ENCODE peak calls at places on chromosomes 6 and 20, in four cellular contexts. W is K562, F is HepG2, Q is SK-N-SH. H is an unnamed sample.

GRCh38 chr20:63124092-63124781 is 91.7 kb downstream of the YTHDF1 start:
- DNase-seq in W (no peak), F (no peak), Q (no peak), H (no peak)

GRCh38 chr20:63058696-63059335 is 52.1 kb upstream of the BHLHE23 start:
- DNase-seq in W (no peak), F (no peak), Q (no peak), H (no peak)

GRCh38 chr20:9344080-9344920 is 170.1 kb upstream of the LAMP5 start:
- DNase-seq in W (no peak), F (no peak), Q (no peak), H (no peak)

GRCh38 chr6:46848684-46849360 is 55.6 kb downstream of the MEP1A start:
- DNase-seq in W (peak), F (peak), Q (peak), H (no peak)

GRCh38 chr20:16541226-16541625 is 32.0 kb downstream of the KIF16B start:
- DNase-seq in W (no peak), F (no peak), Q (no peak), H (no peak)

GRCh38 chr6:32371803-32372202 is at the start of gene TSBP1:
- DNase-seq in W (no peak), F (no peak), Q (no peak), H (no peak)

GRCh38 chr20:61316351-61316750 is 64.3 kb downstream of the CDH4 start:
- DNase-seq in W (no peak), F (no peak), Q (no peak), H (no peak)

GRCh38 chr6:20211037-20211940 is 980 bp downstream of the MBOAT1 start:
- DNase-seq in W (peak), F (no peak), Q (no peak), H (no peak)

GRCh38 chr6:28758046-28758817 is 165.6 kb downstream of the TRIM27 start:
- DNase-seq in W (peak), F (peak), Q (no peak), H (no peak)

DNA sequence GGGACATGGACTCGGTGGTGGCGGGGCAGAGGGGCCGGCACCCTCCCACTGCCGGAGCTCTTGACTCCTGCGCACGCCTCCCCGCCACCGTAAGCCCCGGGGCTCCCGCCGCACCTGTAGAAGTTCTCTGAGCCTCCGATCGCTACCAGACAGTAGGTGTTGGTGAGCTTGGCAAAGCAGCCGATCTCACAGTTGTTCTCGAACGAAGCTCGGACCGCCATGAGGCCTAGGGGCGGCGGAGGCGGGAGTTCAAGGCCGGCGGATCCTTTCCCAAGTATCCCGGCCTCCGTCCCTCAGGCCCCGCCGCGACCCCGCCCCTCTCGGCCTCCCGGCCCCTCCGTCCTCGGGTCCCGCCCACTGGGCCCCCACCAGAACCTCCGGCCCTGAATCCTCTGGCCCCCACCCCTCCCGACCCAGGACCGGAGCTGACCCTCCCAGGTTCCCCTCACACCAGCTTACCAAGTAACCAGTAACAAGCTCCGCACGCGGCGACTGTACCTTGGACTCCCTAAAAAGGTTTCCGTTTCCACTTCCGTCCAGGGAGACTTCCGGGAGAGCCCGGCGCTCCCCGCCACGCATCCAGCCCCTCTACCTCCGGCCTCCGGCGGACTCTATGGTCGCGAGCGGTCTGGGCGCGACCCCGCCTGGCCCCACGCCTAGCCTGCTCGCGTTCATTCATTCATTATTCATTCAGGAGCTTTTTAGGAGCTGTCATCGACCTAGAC is at the start of gene EIF6:
- DNase-seq in W (peak), F (peak), Q (peak), H (peak)
- TF ChIP-seq JUND in W (no peak), F (peak), Q (no peak), H (no peak)

GRCh38 chr6:108666656-108667260 is 106.0 kb downstream of the FOXO3 start:
- DNase-seq in W (no peak), F (no peak), Q (no peak), H (no peak)
- TF ChIP-seq SMC3 in W (no peak), F (no peak), Q (no peak), H (no peak)

GRCh38 chr6:147138841-147139240 is 65.4 kb upstream of the STXBP5 start:
- DNase-seq in W (no peak), F (no peak), Q (no peak), H (no peak)
- TF ChIP-seq JUND in W (no peak), F (no peak), Q (no peak), H (no peak)

DNA sequence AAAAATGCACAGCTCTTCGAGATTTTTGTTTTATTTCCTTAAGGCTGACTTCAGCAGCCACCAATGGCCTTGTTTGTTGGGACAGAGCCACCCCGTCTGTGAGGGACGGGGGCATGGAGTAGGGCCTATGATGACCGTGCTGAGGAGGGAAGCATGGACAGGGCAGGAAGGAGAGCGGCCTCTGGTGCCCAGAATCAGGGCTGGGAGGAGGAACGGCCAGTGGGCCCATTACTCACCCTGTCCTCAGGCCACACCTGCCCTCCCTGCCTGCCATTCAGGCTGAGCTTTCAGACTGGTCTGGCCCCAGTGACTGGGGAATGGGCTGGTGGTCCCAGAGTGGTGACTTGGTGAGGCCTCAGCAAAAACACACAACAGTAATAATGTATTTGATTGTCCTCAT is 104.4 kb downstream of the SMOC2 start:
- DNase-seq in W (no peak), F (no peak), Q (no peak), H (no peak)
- TF ChIP-seq SMC3 in W (no peak), F (no peak), Q (no peak), H (no peak)

GRCh38 chr20:44788706-44789456 is 21.5 kb downstream of the RIMS4 start:
- DNase-seq in W (no peak), F (no peak), Q (no peak), H (no peak)
- TF ChIP-seq JUND in W (no peak), F (no peak), Q (no peak), H (no peak)